ENCODE peak calls at places on chromosomes 13 and 19, in ten cellular contexts. H is Peyer's patch, M is adrenal gland, J is esophagus squamous epithelium, A is erythroblast, W is ovary, V is body of pancreas, I is tibial nerve, P is uterus, D is GM12878. T is an unnamed sample.

GRCh38 chr13:112722433-112723250 is 32.8 kb downstream of the ATP11A start:
- DNase-seq in D (no peak), J (no peak), V (peak), M (peak), W (peak), P (peak), A (peak), H (peak), I (no peak), T (no peak)

GRCh38 chr19:11594084-11594483 is 3.2 kb upstream of the ZNF627 start:
- DNase-seq in H (no peak), V (no peak), I (no peak), A (no peak), P (no peak), D (no peak), M (no peak), W (no peak), J (no peak), T (no peak)

GRCh38 chr19:2064788-2065524 is 13.9 kb upstream of the MKNK2 start:
- DNase-seq in H (no peak), W (peak), V (peak), M (peak), D (no peak), I (no peak), J (no peak), P (no peak), A (no peak), T (no peak)

GRCh38 chr19:16860118-16860517 is 28.7 kb upstream of the F2RL3 start:
- DNase-seq in I (no peak), H (no peak), M (no peak), W (no peak), A (no peak), D (no peak), P (no peak), V (no peak), J (no peak), T (no peak)

GRCh38 chr13:94031609-94032008 is 447.9 kb downstream of the DCT start:
- DNase-seq in M (no peak), V (no peak), I (no peak), P (no peak), H (no peak), J (no peak), D (no peak), A (no peak), W (no peak), T (no peak)

GRCh38 chr19:28727133-28727834 is 485.7 kb downstream of the UQCRFS1 start:
- DNase-seq in P (no peak), I (no peak), A (peak), M (peak), W (no peak), H (no peak), J (no peak), D (no peak), V (peak), T (no peak)

GRCh38 chr19:23882493-23882892 is 32.2 kb upstream of the ZNF726 start:
- DNase-seq in A (no peak), W (no peak), M (no peak), D (no peak), P (no peak), I (no peak), H (no peak), V (no peak), J (no peak), T (no peak)

GRCh38 chr19:5205388-5205787 is 135.2 kb downstream of the PTPRS start:
- DNase-seq in I (no peak), D (no peak), H (no peak), V (no peak), J (no peak), W (no peak), A (no peak), P (no peak), M (no peak), T (no peak)

GRCh38 chr13:39777527-39778061 is 122.1 kb downstream of the COG6 start:
- DNase-seq in D (no peak), W (no peak), M (peak), A (peak), J (no peak), V (no peak), I (no peak), H (no peak), P (no peak), T (no peak)

GRCh38 chr19:31147234-31147633 is 202.0 kb downstream of the TSHZ3 start:
- DNase-seq in W (no peak), V (no peak), M (no peak), J (no peak), I (no peak), P (no peak), D (no peak), A (no peak), H (no peak), T (no peak)

GRCh38 chr13:109881961-109882558 is 95.7 kb upstream of the IRS2 start:
- DNase-seq in I (no peak), V (no peak), D (no peak), A (no peak), M (no peak), P (no peak), W (no peak), H (no peak), J (no peak), T (no peak)

GRCh38 chr13:110340812-110341444 is 33.8 kb downstream of the COL4A2 start:
- DNase-seq in D (no peak), H (peak), W (peak), J (no peak), V (peak), M (peak), P (peak), I (peak), A (no peak), T (no peak)

GRCh38 chr19:32041681-32042292 is 303.6 kb upstream of the ZNF507 start:
- DNase-seq in J (no peak), W (peak), I (no peak), V (peak), M (peak), A (peak), D (no peak), H (no peak), P (peak), T (no peak)

DNA sequence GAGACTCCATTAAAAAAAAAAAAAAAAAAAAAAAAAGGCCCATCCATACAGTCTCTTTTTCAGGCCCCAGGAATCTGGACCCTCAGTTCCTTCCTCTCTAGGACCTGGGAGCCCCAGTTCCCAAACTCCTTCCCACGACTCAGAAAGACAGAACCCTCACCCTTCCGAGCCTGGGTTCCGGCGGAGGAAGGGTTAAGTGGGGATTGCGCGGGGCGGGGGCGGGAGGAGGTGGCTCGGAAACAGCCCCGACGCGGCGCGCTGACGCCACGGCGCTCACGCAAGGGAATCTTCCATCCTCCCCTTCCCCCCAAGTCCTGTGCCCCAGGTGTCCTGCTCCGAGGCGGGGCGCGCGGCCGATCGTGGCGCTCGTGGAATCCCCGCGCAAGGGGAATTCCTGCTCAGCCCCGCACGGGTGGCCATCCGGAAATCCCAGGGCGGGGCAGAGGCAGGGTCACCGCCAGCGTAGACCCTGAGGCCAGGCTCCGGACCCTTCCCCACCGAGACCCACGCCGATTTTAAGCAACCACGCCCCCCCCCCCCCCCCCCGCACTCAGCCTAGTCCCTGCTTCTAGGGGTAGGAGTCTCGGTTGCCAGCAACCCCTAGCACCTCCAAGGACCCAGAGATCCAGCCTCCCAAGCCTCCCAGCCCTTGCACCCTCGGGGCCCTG is 659 bp downstream of the NFKBID start:
- DNase-seq in J (peak), H (peak), I (peak), A (peak), M (peak), D (peak), P (peak), W (peak), V (peak), T (no peak)
- TF ChIP-seq POLR2A in J (no peak), H (no peak), I (peak), A (no peak), M (no peak), D (peak), P (no peak), W (peak), V (no peak), T (no peak)

DNA sequence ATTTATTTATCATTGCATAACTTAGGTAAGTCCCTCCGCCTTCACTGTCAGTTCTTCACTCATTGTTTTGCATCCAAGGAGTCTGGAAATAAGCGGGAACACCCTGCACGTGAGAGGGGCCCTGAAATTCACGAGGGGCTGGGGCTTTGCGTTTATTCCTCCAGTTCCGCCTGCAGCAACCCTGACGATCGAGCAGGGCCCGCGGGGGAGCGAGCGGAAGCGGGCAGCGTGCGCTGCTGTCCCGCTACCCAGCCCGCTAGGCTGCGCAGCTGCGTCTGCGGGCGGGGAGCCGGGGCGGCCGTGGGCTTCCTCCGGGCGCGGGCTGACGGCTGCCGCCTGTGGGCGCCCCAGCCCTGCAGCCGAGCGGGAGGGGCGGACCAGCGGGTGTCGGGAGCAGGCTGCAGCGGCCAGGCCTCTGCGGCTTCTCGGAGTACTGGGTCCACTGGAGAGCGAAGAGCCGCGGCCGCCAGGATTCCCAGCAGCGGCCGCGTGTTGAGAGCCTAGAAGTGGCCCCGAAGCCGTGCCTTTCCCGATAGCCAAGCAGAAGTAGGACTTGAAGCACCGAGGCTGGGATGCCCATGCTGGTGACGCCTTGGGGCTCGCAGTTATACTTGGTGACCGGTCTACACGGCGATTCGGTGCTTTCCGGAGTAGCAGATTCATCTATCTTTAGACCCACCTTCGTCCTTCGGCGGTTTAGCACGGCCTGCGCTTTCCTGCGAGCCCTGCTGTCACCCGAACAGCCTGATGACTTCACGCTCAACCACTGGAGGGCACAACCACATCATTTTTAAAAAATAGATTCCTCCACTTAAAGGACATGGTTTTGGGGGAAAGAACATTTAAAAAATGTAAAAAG is 32.9 kb upstream of the SACS start:
- DNase-seq in M (peak), J (no peak), D (peak), I (peak), H (peak), P (peak), V (peak), A (peak), W (peak), T (no peak)
- TF ChIP-seq POLR2A in M (no peak), J (no peak), D (peak), I (no peak), H (no peak), P (no peak), V (no peak), A (no peak), W (no peak), T (no peak)

GRCh38 chr19:35449347-35450043 is 1.4 kb downstream of the FFAR2 start:
- DNase-seq in J (no peak), A (no peak), D (no peak), V (peak), H (peak), W (no peak), M (no peak), P (no peak), I (no peak), T (no peak)
- TF ChIP-seq POLR2A in J (no peak), A (no peak), D (no peak), V (no peak), H (no peak), W (no peak), M (no peak), P (no peak), I (no peak), T (no peak)

GRCh38 chr13:49792550-49793324 is at the start of gene KPNA3:
- DNase-seq in W (peak), H (peak), M (peak), I (peak), J (peak), V (peak), A (peak), P (peak), D (peak), T (peak)
- TF ChIP-seq POLR2A in W (no peak), H (peak), M (peak), I (peak), J (peak), V (peak), A (peak), P (peak), D (peak), T (no peak)

GRCh38 chr19:49496574-49497008 is 357 bp downstream of the RPS11 start:
- DNase-seq in I (no peak), J (no peak), P (no peak), W (no peak), V (no peak), D (no peak), H (no peak), M (no peak), A (no peak), T (no peak)

GRCh38 chr19:49498475-49498874 is 2.2 kb downstream of the RPS11 start:
- DNase-seq in V (no peak), P (no peak), M (no peak), W (no peak), I (no peak), J (no peak), H (no peak), A (no peak), D (no peak), T (no peak)

GRCh38 chr19:49499030-49499670 is 2.9 kb downstream of the RPS11 start:
- DNase-seq in H (no peak), W (no peak), P (no peak), I (no peak), J (no peak), A (no peak), M (peak), D (no peak), V (no peak), T (peak)

GRCh38 chr19:49497790-49498106 is 1.5 kb downstream of the RPS11 start:
- DNase-seq in W (peak), P (no peak), J (no peak), V (no peak), D (no peak), I (no peak), M (no peak), H (no peak), A (no peak), T (no peak)

DNA sequence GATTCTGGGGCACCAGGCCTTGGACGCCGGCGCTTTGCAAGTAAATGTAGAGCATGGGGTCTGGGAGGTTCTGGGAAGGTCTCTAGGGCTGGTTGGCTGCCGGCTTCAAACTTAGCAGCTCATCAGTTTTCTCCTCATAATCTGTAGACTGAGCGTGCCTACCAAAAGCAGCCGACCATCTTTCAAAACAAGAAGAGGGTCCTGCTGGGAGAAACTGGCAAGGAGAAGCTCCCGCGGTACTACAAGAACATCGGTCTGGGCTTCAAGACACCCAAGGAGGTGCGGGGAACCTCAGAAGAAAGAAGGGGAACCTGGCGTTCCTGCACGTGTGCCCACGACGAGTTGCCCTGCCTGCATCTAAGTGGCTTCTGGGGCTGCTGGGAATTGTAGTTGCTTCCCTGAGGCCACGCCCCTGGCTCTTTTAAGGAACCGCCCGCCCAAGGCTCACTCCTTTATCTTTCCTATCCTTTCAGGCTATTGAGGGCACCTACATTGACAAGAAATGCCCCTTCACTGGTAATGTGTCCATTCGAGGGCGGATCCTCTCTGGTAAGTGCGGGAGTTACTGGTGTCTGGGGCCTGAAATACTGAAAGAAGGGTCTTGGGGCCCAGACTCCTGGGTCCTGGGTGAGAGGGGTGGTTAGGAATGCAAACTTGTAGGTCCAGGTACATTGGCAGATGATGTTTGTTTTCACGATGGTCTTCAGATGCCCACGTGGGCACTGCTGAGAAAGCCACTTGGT is 984 bp downstream of the RPS11 start:
- DNase-seq in V (peak), I (peak), P (no peak), H (peak), J (no peak), W (no peak), D (no peak), M (peak), A (peak), T (no peak)
- TF ChIP-seq POLR2A in V (no peak), I (peak), P (no peak), H (peak), J (no peak), W (no peak), D (peak), M (no peak), A (peak), T (no peak)

GRCh38 chr19:53518716-53519115 is 19.2 kb upstream of the ZNF331 start:
- DNase-seq in A (peak), W (no peak), J (no peak), M (no peak), H (no peak), D (no peak), P (no peak), I (no peak), V (no peak), T (no peak)

GRCh38 chr19:53519431-53519830 is 18.5 kb upstream of the ZNF331 start:
- DNase-seq in M (peak), V (peak), H (no peak), W (peak), D (no peak), J (no peak), I (no peak), A (peak), P (peak), T (no peak)

GRCh38 chr19:53521373-53522202 is 16.4 kb upstream of the ZNF331 start:
- DNase-seq in H (no peak), M (no peak), P (no peak), A (no peak), J (no peak), D (no peak), V (no peak), W (no peak), I (no peak), T (no peak)

GRCh38 chr19:53520163-53520546 is 17.8 kb upstream of the ZNF331 start:
- DNase-seq in H (no peak), V (no peak), P (peak), D (no peak), A (no peak), W (no peak), J (no peak), I (no peak), M (no peak), T (no peak)

DNA sequence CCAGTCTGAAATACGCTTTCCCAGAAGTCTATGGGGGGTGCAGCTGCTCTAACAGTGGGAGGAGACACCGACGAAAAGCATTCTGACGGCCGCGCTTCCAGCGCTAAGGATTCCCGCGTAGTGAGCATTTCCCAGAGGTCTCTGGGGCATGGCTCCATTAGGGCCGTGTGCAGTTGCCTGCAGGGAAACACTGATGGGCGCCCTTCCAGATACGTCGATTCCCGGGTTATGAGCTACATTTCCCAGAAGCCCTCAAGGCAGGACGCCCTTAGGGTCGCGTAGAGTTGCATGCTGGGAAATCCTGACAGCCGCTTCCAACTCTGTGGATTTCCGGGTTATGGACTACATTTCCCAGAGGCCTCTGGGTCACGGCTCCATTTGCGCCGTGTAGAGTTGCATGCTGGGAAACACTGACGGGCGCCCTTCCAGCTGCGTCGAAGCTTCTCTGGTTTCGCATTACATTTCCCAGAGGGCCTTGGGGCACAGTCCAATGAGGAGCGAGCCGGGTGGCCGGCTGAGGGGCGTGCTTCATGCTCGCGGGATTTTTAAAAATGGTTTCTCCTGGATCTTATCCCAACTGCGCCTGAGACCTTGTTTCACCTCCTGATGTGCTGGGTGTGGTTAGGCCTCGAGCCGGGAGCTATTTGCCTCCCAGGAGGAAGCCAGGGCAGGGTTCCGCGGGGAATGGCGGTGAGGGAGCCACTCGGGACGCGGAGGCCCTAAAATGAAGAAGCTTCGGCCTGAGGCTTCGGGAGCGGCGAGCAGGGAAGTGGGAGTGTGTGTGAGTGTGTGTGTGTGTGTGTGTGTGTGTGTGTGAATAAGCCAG is 17.2 kb upstream of the ZNF331 start:
- DNase-seq in V (peak), D (peak), A (peak), M (peak), H (peak), W (peak), J (peak), I (peak), P (peak), T (no peak)
- TF ChIP-seq POLR2A in V (peak), D (peak), A (peak), M (no peak), H (no peak), W (peak), J (no peak), I (peak), P (peak), T (no peak)

GRCh38 chr19:45469132-45469834 is 1.5 kb downstream of the FOSB start:
- DNase-seq in D (peak), H (peak), I (peak), V (peak), P (peak), J (peak), W (peak), A (peak), M (peak), T (no peak)
- TF ChIP-seq POLR2A in D (peak), H (peak), I (peak), V (peak), P (peak), J (no peak), W (peak), A (peak), M (peak), T (peak)

GRCh38 chr19:1052349-1052967 is 12.6 kb downstream of the ABCA7 start:
- DNase-seq in P (no peak), M (no peak), H (no peak), V (no peak), I (no peak), W (no peak), D (no peak), A (no peak), J (no peak), T (no peak)

GRCh38 chr19:1049106-1049505 is 9.2 kb downstream of the ABCA7 start:
- DNase-seq in P (no peak), H (no peak), D (no peak), J (no peak), A (no peak), I (no peak), V (no peak), W (no peak), M (no peak), T (no peak)

GRCh38 chr19:1049841-1050240 is 9.9 kb downstream of the ABCA7 start:
- DNase-seq in J (no peak), V (no peak), D (no peak), I (no peak), P (no peak), W (no peak), H (no peak), A (no peak), M (no peak), T (no peak)

GRCh38 chr19:1051791-1052190 is 11.9 kb downstream of the ABCA7 start:
- DNase-seq in W (no peak), D (no peak), I (no peak), A (no peak), H (no peak), V (no peak), M (no peak), J (no peak), P (no peak), T (no peak)

GRCh38 chr19:1050989-1051788 is 11.3 kb downstream of the ABCA7 start:
- DNase-seq in J (no peak), W (no peak), D (no peak), I (no peak), P (no peak), V (no peak), A (no peak), H (no peak), M (no peak), T (no peak)
- TF ChIP-seq POLR2A in J (no peak), W (no peak), D (no peak), I (no peak), P (no peak), V (no peak), A (no peak), H (no peak), M (no peak), T (no peak)

GRCh38 chr19:40798223-40798996 is 581 bp upstream of the EGLN2 start:
- DNase-seq in M (peak), H (peak), V (peak), D (peak), A (peak), W (peak), P (peak), I (peak), J (peak), T (peak)
- TF ChIP-seq POLR2A in M (no peak), H (peak), V (peak), D (peak), A (peak), W (peak), P (peak), I (peak), J (no peak), T (peak)